ENCODE peak calls at places on chromosomes 7 and 10, in nine cellular contexts. Y is HFFc6; G is ureter; J is amniotic stem cell; V is Panc1; B is mucosa of gallbladder; I is EL; L is CD8-positive, alpha-beta T cell; X is ELR. Q is an unnamed sample.

GRCh38 chr10:112360308-112361270 is 13.3 kb upstream of the ACSL5 start:
- DNase-seq in V (no peak), B (peak), Y (peak), J (no peak), G (no peak), X (peak), L (no peak), I (peak), Q (no peak)

GRCh38 chr10:52965938-52966401 is 193.4 kb upstream of the MBL2 start:
- DNase-seq in Y (no peak), B (no peak), G (no peak), X (no peak), I (no peak), V (no peak), L (no peak), J (no peak), Q (no peak)

GRCh38 chr10:119480667-119481066 is 61.9 kb downstream of the RGS10 start:
- DNase-seq in V (no peak), X (no peak), I (no peak), B (no peak), G (no peak), L (no peak), J (no peak), Y (no peak), Q (no peak)

GRCh38 chr7:133230591-133231194 is 22.2 kb upstream of the EXOC4 start:
- DNase-seq in I (peak), G (no peak), X (peak), J (no peak), L (no peak), V (peak), Y (peak), B (peak), Q (peak)

GRCh38 chr10:90318659-90319058 is 539.2 kb downstream of the HTR7 start:
- DNase-seq in Y (no peak), L (no peak), J (no peak), B (no peak), G (no peak), V (no peak), X (no peak), I (no peak), Q (no peak)

GRCh38 chr10:59885430-59886134 is 20.8 kb downstream of the CCDC6 start:
- DNase-seq in V (no peak), B (no peak), L (no peak), I (no peak), Y (no peak), J (no peak), G (no peak), X (no peak), Q (no peak)

GRCh38 chr7:106424476-106425016 is 139.8 kb upstream of the NAMPT start:
- DNase-seq in B (no peak), J (no peak), X (no peak), V (no peak), L (no peak), Y (no peak), G (no peak), I (no peak), Q (no peak)

GRCh38 chr10:44313706-44314307 is 71.1 kb downstream of the CXCL12 start:
- DNase-seq in V (no peak), J (no peak), L (no peak), X (no peak), B (no peak), I (no peak), G (no peak), Y (no peak), Q (no peak)

GRCh38 chr10:91758303-91759146 is 39.7 kb upstream of the TNKS2 start:
- DNase-seq in X (peak), B (no peak), L (no peak), J (peak), G (no peak), V (peak), Y (peak), I (peak), Q (peak)

GRCh38 chr7:151008143-151008510 is 16.2 kb downstream of the ATG9B start:
- DNase-seq in V (no peak), Y (no peak), J (no peak), B (no peak), I (no peak), X (no peak), G (no peak), L (peak), Q (no peak)

GRCh38 chr10:99369551-99369950 is 40.4 kb downstream of the CNNM1 start:
- DNase-seq in V (no peak), B (no peak), G (no peak), I (peak), J (no peak), Y (peak), X (peak), L (no peak), Q (no peak)

GRCh38 chr10:14556285-14556956 is 218.3 kb downstream of the FAM107B start:
- DNase-seq in Y (no peak), G (peak), I (no peak), X (peak), L (no peak), V (no peak), B (peak), J (no peak), Q (peak)

GRCh38 chr10:1754506-1755177 is 17.3 kb upstream of the ADARB2 start:
- DNase-seq in V (no peak), J (no peak), B (no peak), L (no peak), G (no peak), X (no peak), Y (no peak), I (no peak), Q (no peak)

GRCh38 chr10:46286991-46287693 is at the start of gene ANTXRL:
- DNase-seq in B (no peak), Y (no peak), G (no peak), L (no peak), X (no peak), I (no peak), J (no peak), V (no peak), Q (no peak)

GRCh38 chr7:47591655-47592572 is 10.0 kb upstream of the TNS3 start:
- DNase-seq in I (peak), X (no peak), V (no peak), J (no peak), B (no peak), Y (no peak), G (no peak), L (no peak), Q (no peak)

GRCh38 chr10:46514431-46514861 is 42.0 kb downstream of the GPRIN2 start:
- DNase-seq in G (peak), I (no peak), V (no peak), J (no peak), L (peak), Y (no peak), X (no peak), B (peak), Q (no peak)

GRCh38 chr10:34667177-34667576 is 147.9 kb downstream of the PARD3 start:
- DNase-seq in X (no peak), J (no peak), V (no peak), I (no peak), Y (no peak), B (no peak), L (no peak), G (no peak), Q (no peak)

GRCh38 chr10:36492590-36493510 is 632.5 kb upstream of the ANKRD30A start:
- DNase-seq in J (peak), Y (no peak), I (peak), B (no peak), L (no peak), G (no peak), X (peak), V (no peak), Q (no peak)

GRCh38 chr10:101856626-101857025 is 13.0 kb upstream of the KCNIP2 start:
- DNase-seq in X (peak), Y (peak), V (no peak), J (no peak), G (no peak), B (no peak), L (no peak), I (peak), Q (no peak)

GRCh38 chr7:130909881-130910672 is 176.1 kb upstream of the KLF14 start:
- DNase-seq in X (peak), I (peak), J (no peak), V (peak), G (no peak), B (no peak), L (no peak), Y (peak), Q (no peak)

GRCh38 chr10:49152037-49152436 is 18.2 kb upstream of the FAM170B start:
- DNase-seq in B (no peak), I (no peak), Y (no peak), X (no peak), V (no peak), L (no peak), J (no peak), G (no peak), Q (no peak)

GRCh38 chr10:97690138-97690537 is 3.1 kb upstream of the AVPI1 start:
- DNase-seq in I (no peak), X (no peak), V (no peak), G (no peak), J (no peak), Y (no peak), L (no peak), B (no peak), Q (no peak)

GRCh38 chr7:100539436-100540006 is 518 bp downstream of the AGFG2 start:
- DNase-seq in V (no peak), I (no peak), Y (no peak), L (no peak), X (no peak), B (no peak), J (no peak), G (peak), Q (peak)

GRCh38 chr7:158016171-158017087 is 571.2 kb downstream of the PTPRN2 start:
- DNase-seq in L (no peak), J (no peak), I (no peak), Y (no peak), B (no peak), X (no peak), V (no peak), G (no peak), Q (peak)

GRCh38 chr7:77811895-77812685 is 13.5 kb downstream of the PHTF2 start:
- DNase-seq in X (peak), V (no peak), Y (peak), B (no peak), G (no peak), J (peak), I (peak), L (no peak), Q (no peak)

GRCh38 chr7:34096135-34096775 is 190.9 kb downstream of the BMPER start:
- DNase-seq in X (peak), I (peak), J (no peak), Y (peak), V (no peak), L (no peak), G (peak), B (peak), Q (no peak)

GRCh38 chr10:6153845-6154244 is 48.9 kb upstream of the PFKFB3 start:
- DNase-seq in B (no peak), L (no peak), I (no peak), Y (no peak), V (no peak), G (no peak), J (no peak), X (no peak), Q (no peak)

GRCh38 chr10:9211228-9211627 is 1156.7 kb downstream of the GATA3 start:
- DNase-seq in J (no peak), Y (peak), L (no peak), G (no peak), X (no peak), V (no peak), B (no peak), I (no peak), Q (peak)

GRCh38 chr10:112585960-112586359 is 138.9 kb downstream of the VTI1A start:
- DNase-seq in Y (no peak), B (no peak), V (no peak), I (no peak), X (no peak), J (no peak), L (no peak), G (no peak), Q (no peak)